ENCODE peak calls at places on chromosomes 4 and X, in six cellular contexts. One of them, this sample, is unnamed.
A peak's percentile ranks its signal among the peaks of the same experiment; 100 is the strongest.

GRCh38 chr4:43968041-43968440 is 480.6 kb downstream of the KCTD8 start:
- DNase-seq in H9: no peak
- DNase-seq in trophoblast cell: no peak
- DNase-seq in mesenchymal stem cell: no peak
- DNase-seq in neuronal stem cell: no peak
- DNase-seq in H1: no peak
- DNase-seq in this sample: no peak

GRCh38 chrX:34586936-34587335 is 70.1 kb downstream of the TMEM47 start:
- DNase-seq in H9: no peak
- DNase-seq in trophoblast cell: no peak
- DNase-seq in mesenchymal stem cell: no peak
- DNase-seq in neuronal stem cell: no peak
- DNase-seq in H1: no peak
- DNase-seq in this sample: no peak

GRCh38 chrX:97132654-97133415 is 249.1 kb downstream of the RPA4 start:
- DNase-seq in H9: no peak
- DNase-seq in trophoblast cell: no peak
- DNase-seq in mesenchymal stem cell: no peak
- DNase-seq in neuronal stem cell: no peak
- DNase-seq in H1: no peak
- DNase-seq in this sample: no peak

GRCh38 chr4:1315838-1316536 is 26.3 kb downstream of the MAEA start:
- DNase-seq in H9: no peak
- DNase-seq in trophoblast cell: no peak
- DNase-seq in mesenchymal stem cell: no peak
- DNase-seq in neuronal stem cell: no peak
- DNase-seq in H1: no peak
- DNase-seq in this sample: no peak

GRCh38 chr4:176995-177394 is 52.7 kb downstream of the ZNF718 start:
- DNase-seq in H9: no peak
- DNase-seq in trophoblast cell: no peak
- DNase-seq in mesenchymal stem cell: no peak
- DNase-seq in neuronal stem cell: no peak
- DNase-seq in H1: no peak
- DNase-seq in this sample: no peak

GRCh38 chr4:15042529-15043167 is 40.4 kb downstream of the CPEB2 start:
- DNase-seq in H9: no peak
- DNase-seq in trophoblast cell: peak; percentile 8
- DNase-seq in mesenchymal stem cell: no peak
- DNase-seq in neuronal stem cell: no peak
- DNase-seq in H1: no peak
- DNase-seq in this sample: no peak

GRCh38 chr4:6566582-6567190 is 8.3 kb upstream of the MAN2B2 start:
- DNase-seq in H9: no peak
- DNase-seq in trophoblast cell: no peak
- DNase-seq in mesenchymal stem cell: no peak
- DNase-seq in neuronal stem cell: no peak
- DNase-seq in H1: no peak
- DNase-seq in this sample: no peak

GRCh38 chr4:167109859-167110258 is 124.4 kb downstream of the SPOCK3 start:
- DNase-seq in H9: no peak
- DNase-seq in trophoblast cell: no peak
- DNase-seq in mesenchymal stem cell: no peak
- DNase-seq in neuronal stem cell: no peak
- DNase-seq in H1: no peak
- DNase-seq in this sample: no peak

GRCh38 chr4:138542191-138542771 is 300.1 kb upstream of the SLC7A11 start:
- DNase-seq in H9: no peak
- DNase-seq in trophoblast cell: no peak
- DNase-seq in mesenchymal stem cell: peak; percentile 21
- DNase-seq in neuronal stem cell: no peak
- DNase-seq in H1: no peak
- DNase-seq in this sample: peak; percentile 20

GRCh38 chrX:49951524-49952193 is 29.3 kb downstream of the CLCN5 start:
- DNase-seq in H9: no peak
- DNase-seq in trophoblast cell: no peak
- DNase-seq in mesenchymal stem cell: no peak
- DNase-seq in neuronal stem cell: no peak
- DNase-seq in H1: no peak
- DNase-seq in this sample: no peak

GRCh38 chr4:140071806-140072205 is 82.2 kb downstream of the MAML3 start:
- DNase-seq in H9: no peak
- DNase-seq in trophoblast cell: no peak
- DNase-seq in mesenchymal stem cell: no peak
- DNase-seq in neuronal stem cell: no peak
- DNase-seq in H1: no peak
- DNase-seq in this sample: peak; percentile 91

GRCh38 chr4:178080312-178080711 is 638.1 kb upstream of the AGA start:
- DNase-seq in H9: no peak
- DNase-seq in trophoblast cell: no peak
- DNase-seq in mesenchymal stem cell: no peak
- DNase-seq in neuronal stem cell: no peak
- DNase-seq in H1: no peak
- DNase-seq in this sample: no peak

GRCh38 chr4:153747406-153747805 is 12.4 kb downstream of the RNF175 start:
- DNase-seq in H9: no peak
- DNase-seq in trophoblast cell: no peak
- DNase-seq in mesenchymal stem cell: no peak
- DNase-seq in neuronal stem cell: no peak
- DNase-seq in H1: no peak
- DNase-seq in this sample: no peak

GRCh38 chr4:175905939-175906338 is 93.9 kb upstream of the GPM6A start:
- DNase-seq in H9: no peak
- DNase-seq in trophoblast cell: no peak
- DNase-seq in mesenchymal stem cell: no peak
- DNase-seq in neuronal stem cell: no peak
- DNase-seq in H1: no peak
- DNase-seq in this sample: no peak

GRCh38 chrX:107574711-107575110 is 53.6 kb upstream of the PRPS1 start:
- DNase-seq in H9: no peak
- DNase-seq in trophoblast cell: no peak
- DNase-seq in mesenchymal stem cell: peak; percentile 81
- DNase-seq in neuronal stem cell: no peak
- DNase-seq in H1: no peak
- DNase-seq in this sample: peak; percentile 71

GRCh38 chr4:174119051-174119450 is 164.4 kb downstream of the FBXO8 start:
- DNase-seq in H9: no peak
- DNase-seq in trophoblast cell: peak; percentile 55
- DNase-seq in mesenchymal stem cell: peak; percentile 88
- DNase-seq in neuronal stem cell: no peak
- DNase-seq in H1: no peak
- DNase-seq in this sample: peak; percentile 51

DNA sequence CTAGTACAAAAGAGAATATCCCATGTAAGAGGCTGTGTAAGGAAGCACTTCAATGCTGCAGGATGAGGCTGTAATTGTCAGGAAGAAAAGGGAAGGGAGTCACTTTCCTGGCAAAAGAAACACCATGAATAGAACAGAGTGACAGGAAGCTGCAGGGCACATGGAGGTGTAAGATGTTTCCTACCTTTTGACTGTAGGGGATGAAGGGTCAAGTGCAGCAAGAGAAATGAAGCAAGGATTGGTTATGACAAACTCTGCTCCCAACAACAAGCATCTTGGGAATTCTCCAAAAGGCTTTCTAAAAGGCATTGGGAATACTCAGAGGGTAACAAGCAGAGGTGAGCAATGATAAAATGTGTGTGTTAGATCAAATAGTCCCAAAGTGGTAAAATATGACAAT is 74.3 kb upstream of the NPY2R start:
- DNase-seq in H9: no peak
- DNase-seq in trophoblast cell: no peak
- DNase-seq in mesenchymal stem cell: no peak
- DNase-seq in neuronal stem cell: no peak
- DNase-seq in H1: no peak
- DNase-seq in this sample: no peak
- H3K14ac ChIP-seq in H9: no peak overlapping the region
- H3K14ac ChIP-seq in trophoblast cell: no peak overlapping the region
- H3K14ac ChIP-seq in mesenchymal stem cell: no peak overlapping the region
- H3K14ac ChIP-seq in neuronal stem cell: no peak overlapping the region
- H3K14ac ChIP-seq in H1: no peak overlapping the region
- H3K14ac ChIP-seq in this sample: no peak overlapping the region

DNA sequence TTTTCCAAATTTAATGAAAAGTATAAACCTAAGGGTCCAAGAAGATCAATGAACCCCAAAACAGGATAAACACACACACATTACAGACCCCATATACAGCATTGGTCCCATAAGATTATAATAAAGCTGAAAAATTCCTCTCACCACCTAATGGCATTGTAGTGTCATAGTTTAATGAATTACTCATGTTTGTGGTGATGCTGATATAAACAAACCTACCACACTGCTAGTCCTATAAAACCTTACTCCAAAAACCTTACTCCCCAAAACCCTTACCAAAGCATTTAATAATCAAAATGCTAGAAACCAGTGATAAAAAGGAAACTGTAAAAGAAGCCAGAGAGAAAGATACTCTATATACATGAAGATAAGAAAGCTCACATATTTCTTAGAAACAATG is 148.1 kb upstream of the SH3RF1 start:
- DNase-seq in H9: no peak
- DNase-seq in trophoblast cell: no peak
- DNase-seq in mesenchymal stem cell: peak; percentile 17
- DNase-seq in neuronal stem cell: no peak
- DNase-seq in H1: no peak
- DNase-seq in this sample: peak; percentile 12
- H2AK5ac ChIP-seq in H9: no peak overlapping the region
- H2AK5ac ChIP-seq in trophoblast cell: no peak overlapping the region
- H2AK5ac ChIP-seq in mesenchymal stem cell: no peak overlapping the region
- H2AK5ac ChIP-seq in neuronal stem cell: no peak overlapping the region
- H2AK5ac ChIP-seq in H1: no peak overlapping the region
- H2AK5ac ChIP-seq in this sample: no peak overlapping the region

GRCh38 chr4:83921124-83921523 is 385.2 kb downstream of the GPAT3 start:
- DNase-seq in H9: no peak
- DNase-seq in trophoblast cell: no peak
- DNase-seq in mesenchymal stem cell: no peak
- DNase-seq in neuronal stem cell: no peak
- DNase-seq in H1: no peak
- DNase-seq in this sample: no peak
- H3K14ac ChIP-seq in H9: no peak overlapping the region
- H3K14ac ChIP-seq in trophoblast cell: no peak overlapping the region
- H3K14ac ChIP-seq in mesenchymal stem cell: no peak overlapping the region
- H3K14ac ChIP-seq in neuronal stem cell: no peak overlapping the region
- H3K14ac ChIP-seq in H1: no peak overlapping the region
- H3K14ac ChIP-seq in this sample: no peak overlapping the region

GRCh38 chr4:40621229-40621591 is 8.5 kb downstream of the RBM47 start:
- DNase-seq in H9: no peak
- DNase-seq in trophoblast cell: no peak
- DNase-seq in mesenchymal stem cell: no peak
- DNase-seq in neuronal stem cell: no peak
- DNase-seq in H1: no peak
- DNase-seq in this sample: no peak
- H2AK5ac ChIP-seq in H9: no peak overlapping the region
- H2AK5ac ChIP-seq in trophoblast cell: no peak overlapping the region
- H2AK5ac ChIP-seq in mesenchymal stem cell: no peak overlapping the region
- H2AK5ac ChIP-seq in neuronal stem cell: no peak overlapping the region
- H2AK5ac ChIP-seq in H1: no peak overlapping the region
- H2AK5ac ChIP-seq in this sample: peak overlapping the region; percentile 39

DNA sequence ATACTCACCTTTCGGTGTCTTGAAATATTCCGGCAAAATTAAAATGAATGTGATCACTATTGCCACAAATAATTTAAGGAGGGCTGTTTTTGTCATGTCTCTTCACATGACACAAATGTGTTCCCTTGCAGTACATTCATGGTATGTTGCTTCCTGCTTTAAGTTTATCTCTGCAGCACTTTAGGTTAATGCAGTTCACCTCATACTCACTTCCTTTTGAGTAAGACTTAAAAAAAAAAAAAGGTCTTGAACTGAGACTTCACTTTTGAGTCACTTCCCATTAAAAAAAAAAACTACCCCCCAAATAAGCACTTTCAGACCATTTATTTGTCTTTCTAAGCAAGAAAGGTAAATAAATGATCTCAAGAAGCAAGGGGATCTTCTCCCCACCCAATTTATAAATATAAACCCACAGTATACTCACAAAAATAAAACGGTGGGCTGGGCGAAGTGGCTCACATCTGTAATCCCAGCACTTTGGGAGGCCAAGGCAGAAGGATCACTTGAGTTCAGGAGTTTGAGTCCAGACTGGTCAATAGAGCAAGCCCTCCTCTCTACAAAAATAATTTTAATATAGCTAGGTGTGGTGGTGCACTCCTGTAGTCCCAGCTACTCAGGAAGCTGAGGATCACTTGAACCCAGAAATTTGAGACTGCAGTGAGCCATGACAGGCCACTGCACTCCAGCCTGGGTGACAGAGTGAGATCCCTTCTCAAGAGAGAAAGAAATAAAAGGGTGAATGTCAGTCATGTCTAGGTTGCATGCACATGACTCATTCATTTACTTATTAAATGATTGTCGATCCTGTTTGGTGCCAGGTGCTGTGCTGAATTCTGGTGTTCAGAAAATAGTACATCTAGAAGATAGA is at the start of gene TMEM156:
- DNase-seq in H9: no peak
- DNase-seq in trophoblast cell: no peak
- DNase-seq in mesenchymal stem cell: peak; percentile 68
- DNase-seq in neuronal stem cell: no peak
- DNase-seq in H1: no peak
- DNase-seq in this sample: peak; percentile 80
- H3K14ac ChIP-seq in H9: no peak within 1 kb of the TSS
- H3K14ac ChIP-seq in trophoblast cell: no peak within 1 kb of the TSS
- H3K14ac ChIP-seq in mesenchymal stem cell: no peak within 1 kb of the TSS
- H3K14ac ChIP-seq in neuronal stem cell: no peak within 1 kb of the TSS
- H3K14ac ChIP-seq in H1: no peak within 1 kb of the TSS
- H3K14ac ChIP-seq in this sample: peak within 1 kb of the TSS; percentile 89